ENCODE peak calls at places on chromosomes 13 and 19, in nine cellular contexts. Q, E, D, R, H, O, X, K and C are unnamed samples.

GRCh38 chr19:29448046-29448445 is 77.7 kb upstream of the VSTM2B start:
- DNase-seq in R (no peak), Q (no peak), H (no peak), E (no peak), X (no peak), K (no peak), O (no peak), D (no peak), C (no peak)

GRCh38 chr19:14127929-14128509 is 8.4 kb downstream of the ASF1B start:
- DNase-seq in X (no peak), R (no peak), E (peak), D (no peak), H (no peak), O (peak), Q (no peak), K (peak), C (no peak)

GRCh38 chr13:100443278-100443997 is 145.2 kb downstream of the GGACT start:
- DNase-seq in H (no peak), K (no peak), O (no peak), E (no peak), Q (no peak), X (no peak), R (peak), D (no peak), C (no peak)

GRCh38 chr13:18943273-18943672 is 238.4 kb downstream of the TUBA3C start:
- DNase-seq in O (no peak), Q (no peak), E (no peak), H (no peak), R (no peak), D (no peak), X (no peak), K (no peak), C (no peak)

GRCh38 chr13:112521073-112521685 is 66.8 kb downstream of the TUBGCP3 start:
- DNase-seq in D (peak), X (no peak), K (no peak), E (no peak), Q (no peak), O (no peak), R (no peak), H (no peak), C (no peak)

GRCh38 chr19:45400192-45400591 is 4.7 kb downstream of the PPP1R13L start:
- DNase-seq in Q (no peak), D (no peak), K (no peak), R (no peak), O (peak), H (no peak), E (no peak), X (no peak), C (no peak)

GRCh38 chr19:27673986-27674385 is 1539.0 kb downstream of the UQCRFS1 start:
- DNase-seq in Q (no peak), K (no peak), E (no peak), H (no peak), X (no peak), O (no peak), R (no peak), D (no peak), C (no peak)

GRCh38 chr13:110387451-110388140 is 80.5 kb downstream of the COL4A2 start:
- DNase-seq in R (no peak), D (no peak), H (no peak), E (peak), Q (no peak), O (peak), X (no peak), K (no peak), C (no peak)

GRCh38 chr19:56597696-56598095 is 2.6 kb downstream of the ZNF71 start:
- DNase-seq in O (no peak), Q (no peak), X (no peak), H (no peak), K (no peak), R (no peak), E (no peak), D (peak), C (no peak)

GRCh38 chr13:49495783-49496762 is at the start of gene PHF11:
- DNase-seq in Q (peak), E (peak), X (peak), K (peak), D (peak), R (peak), O (peak), H (peak), C (peak)

GRCh38 chr19:13885826-13886365 is 9.0 kb downstream of the NANOS3 start:
- DNase-seq in R (peak), H (no peak), D (no peak), Q (no peak), E (no peak), K (no peak), O (no peak), X (no peak), C (no peak)

GRCh38 chr13:113084943-113085540 is 20.5 kb upstream of the F7 start:
- DNase-seq in R (no peak), H (no peak), Q (no peak), D (no peak), K (no peak), O (no peak), X (no peak), E (no peak), C (no peak)

GRCh38 chr19:13923194-13923987 is 14.8 kb downstream of the PODNL1 start:
- DNase-seq in X (no peak), K (no peak), O (no peak), R (no peak), H (no peak), D (no peak), Q (no peak), E (no peak), C (no peak)

GRCh38 chr19:3087769-3088168 is 6.4 kb upstream of the GNA11 start:
- DNase-seq in Q (no peak), X (no peak), H (no peak), R (no peak), K (no peak), E (no peak), D (no peak), O (no peak), C (no peak)

GRCh38 chr13:98918771-98919170 is 59.1 kb downstream of the DOCK9 start:
- DNase-seq in K (no peak), H (no peak), E (no peak), X (no peak), R (no peak), D (no peak), O (no peak), Q (no peak), C (no peak)

GRCh38 chr19:30549151-30549550 is 177.0 kb downstream of the ZNF536 start:
- DNase-seq in X (no peak), Q (no peak), R (no peak), H (no peak), E (no peak), O (no peak), K (no peak), D (no peak), C (no peak)

GRCh38 chr13:32880636-32881035 is 135.6 kb upstream of the KL start:
- DNase-seq in R (no peak), H (no peak), K (no peak), X (no peak), D (no peak), E (no peak), Q (no peak), O (no peak), C (no peak)

GRCh38 chr13:26540319-26540718 is 17.2 kb upstream of the WASF3 start:
- DNase-seq in H (no peak), E (no peak), R (peak), X (no peak), Q (no peak), O (no peak), D (no peak), K (no peak), C (no peak)

GRCh38 chr19:1978346-1978894 is 37.1 kb downstream of the BTBD2 start:
- DNase-seq in Q (no peak), E (no peak), R (no peak), H (no peak), D (no peak), O (peak), X (no peak), K (no peak), C (no peak)
- H3K27ac ChIP-seq in Q (no peak), E (no peak), R (no peak), H (no peak), D (no peak), O (peak), X (no peak), K (no peak), C (no peak)

DNA sequence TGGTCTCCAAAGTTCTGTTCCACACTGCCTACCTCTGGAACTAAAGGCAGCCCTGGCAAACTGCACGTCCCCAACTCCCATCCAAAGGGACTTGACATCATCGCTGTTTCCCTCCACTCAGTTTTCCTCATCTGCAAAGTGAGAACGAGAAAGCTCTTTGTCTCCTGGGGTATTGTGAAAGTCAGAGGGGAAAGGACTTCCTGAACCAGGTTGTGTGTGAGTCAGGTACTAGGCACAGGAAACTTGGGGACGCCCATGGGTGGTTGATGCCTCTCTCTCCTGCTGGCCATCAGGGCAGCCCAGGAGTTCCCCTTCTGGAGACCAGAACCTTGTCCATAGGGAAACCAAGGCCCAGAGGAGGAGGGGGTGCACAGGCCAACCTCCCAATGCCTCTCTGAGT is 4.7 kb downstream of the CRLF1 start:
- DNase-seq in X (no peak), R (peak), O (no peak), Q (no peak), D (no peak), H (no peak), E (no peak), K (no peak), C (no peak)
- H3K27ac ChIP-seq in X (no peak), R (no peak), O (no peak), Q (no peak), D (no peak), H (no peak), E (no peak), K (no peak), C (no peak)

DNA sequence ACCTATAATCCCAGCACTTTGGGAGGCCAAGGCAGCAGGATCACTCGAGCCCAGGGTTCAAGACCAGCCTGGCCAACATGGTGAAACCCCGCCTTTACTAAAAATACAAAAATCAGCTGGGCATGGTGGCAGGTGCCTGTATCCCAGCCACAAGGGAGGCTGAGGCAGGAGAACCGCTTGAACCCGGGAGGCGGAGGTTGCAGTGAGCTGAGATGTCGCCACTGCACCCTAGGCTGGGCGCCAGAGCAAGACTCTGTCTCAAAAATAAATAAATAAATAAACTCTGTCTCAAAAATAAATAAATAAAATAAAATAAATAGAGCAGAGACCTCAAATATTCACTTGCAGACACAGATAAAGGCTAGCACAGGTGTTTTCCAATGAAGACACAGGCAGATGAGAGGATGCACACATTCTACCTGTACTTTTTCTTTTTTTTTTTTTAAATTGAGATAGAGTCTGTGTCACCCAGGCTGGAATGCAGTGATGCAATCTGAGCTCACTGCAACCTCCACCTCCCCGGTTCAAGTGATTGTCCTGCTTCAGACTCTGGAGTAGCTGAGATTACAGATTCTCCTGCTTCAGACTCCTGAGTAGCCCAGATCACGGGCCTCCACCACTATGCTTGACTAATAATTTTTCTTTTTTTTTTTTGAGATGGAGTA is 2.7 kb upstream of the RPS16 start:
- DNase-seq in E (no peak), H (no peak), Q (no peak), D (peak), K (no peak), R (no peak), X (no peak), O (peak), C (no peak)
- H3K27ac ChIP-seq in E (no peak), H (no peak), Q (no peak), D (no peak), K (no peak), R (no peak), X (no peak), O (no peak), C (no peak)

DNA sequence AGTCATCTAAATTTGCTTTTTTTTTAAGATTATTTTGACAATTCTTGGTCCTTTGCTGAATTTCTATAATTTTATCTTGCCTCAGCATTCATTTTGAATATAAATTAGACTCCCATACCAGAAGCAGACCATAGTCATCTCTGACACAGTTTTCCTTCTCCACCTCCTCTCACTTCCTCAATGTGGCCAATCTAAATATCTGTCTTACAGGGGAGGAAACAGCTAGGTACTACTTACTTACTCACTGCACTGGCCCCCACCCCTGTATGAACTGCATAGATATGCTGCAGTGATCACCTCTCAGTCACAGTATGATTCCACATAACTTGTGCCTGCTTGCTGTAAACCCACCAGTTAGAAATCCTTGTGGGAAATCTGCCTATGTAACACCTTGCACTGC is 665.6 kb downstream of the FGF9 start:
- DNase-seq in X (no peak), K (no peak), O (no peak), H (no peak), Q (no peak), R (no peak), D (no peak), E (no peak), C (no peak)
- H3K27ac ChIP-seq in X (no peak), K (no peak), O (no peak), H (no peak), Q (no peak), R (no peak), D (no peak), E (no peak), C (no peak)